ENCODE peak calls at places on chromosomes 13 and 19, in five cellular contexts. X, I, U, C and M are unnamed samples.

GRCh38 chr19:38734426-38735256 is 9.6 kb downstream of the CAPN12 start:
- DNase-seq in X (peak), U (peak), I (peak), C (no peak), M (no peak)

GRCh38 chr13:81395368-81395767 is 1054.4 kb upstream of the SPRY2 start:
- DNase-seq in C (no peak), X (no peak), I (no peak), U (no peak), M (no peak)

GRCh38 chr13:64917566-64917965 is 2312.6 kb downstream of the PCDH9 start:
- DNase-seq in C (no peak), I (no peak), U (no peak), X (no peak), M (no peak)

GRCh38 chr19:47725759-47726401 is 12.7 kb downstream of the EHD2 start:
- DNase-seq in U (no peak), C (no peak), X (no peak), I (no peak), M (no peak)

GRCh38 chr13:39779337-39780270 is 124.1 kb downstream of the COG6 start:
- DNase-seq in U (peak), X (no peak), C (no peak), I (peak), M (peak)

GRCh38 chr19:31270897-31271568 is 78.2 kb downstream of the TSHZ3 start:
- DNase-seq in X (no peak), I (no peak), C (no peak), U (peak), M (no peak)

GRCh38 chr13:20416223-20416622 is 109.4 kb downstream of the CRYL1 start:
- DNase-seq in X (no peak), U (peak), C (no peak), I (no peak), M (no peak)

GRCh38 chr13:30656178-30656577 is 38.5 kb downstream of the USPL1 start:
- DNase-seq in C (no peak), X (no peak), U (no peak), I (no peak), M (no peak)

GRCh38 chr19:13764101-13764807 is at the start of gene MRI1:
- DNase-seq in U (peak), I (peak), X (peak), C (no peak), M (peak)

GRCh38 chr13:46736568-46736967 is 60.4 kb downstream of the ESD start:
- DNase-seq in U (no peak), C (no peak), I (no peak), X (no peak), M (no peak)

GRCh38 chr19:45250216-45250831 is 747 bp upstream of the MARK4 start:
- DNase-seq in I (no peak), U (no peak), X (no peak), C (no peak), M (no peak)

GRCh38 chr13:109454167-109454917 is 332.0 kb downstream of the IRS2 start:
- DNase-seq in U (peak), C (peak), X (no peak), I (no peak), M (no peak)

GRCh38 chr13:39599842-39600241 is 3.2 kb downstream of the LHFPL6 start:
- DNase-seq in X (no peak), I (no peak), U (peak), C (no peak), M (no peak)

GRCh38 chr19:50978772-50979390 is 4.8 kb downstream of the KLK7 start:
- DNase-seq in C (no peak), I (peak), X (no peak), U (no peak), M (no peak)

GRCh38 chr19:3073159-3073563 is 10.9 kb upstream of the TLE5 start:
- DNase-seq in X (no peak), C (peak), U (no peak), I (no peak), M (no peak)

GRCh38 chr19:4175669-4175931 is 6.8 kb downstream of the SIRT6 start:
- DNase-seq in U (no peak), C (no peak), X (no peak), I (no peak), M (no peak)

GRCh38 chr19:7871280-7871529 is 3.0 kb downstream of the PRR36 start:
- DNase-seq in U (no peak), C (no peak), I (no peak), X (no peak), M (no peak)